ENCODE peak calls at places on chromosomes 11 and 22, in five cellular contexts. One of them, this sample, is unnamed.

GRCh38 chr11:18907391-18907790 is 31.8 kb downstream of the MRGPRX1 start:
- DNase-seq in breast epithelium: no peak
- DNase-seq in uterus: no peak
- DNase-seq in IMR-90: no peak
- DNase-seq in heart left ventricle: no peak
- DNase-seq in this sample: no peak

GRCh38 chr11:72523991-72524390 is 89.7 kb upstream of the CLPB start:
- DNase-seq in heart left ventricle: no peak
- DNase-seq in breast epithelium: no peak
- DNase-seq in IMR-90: no peak
- DNase-seq in uterus: no peak
- DNase-seq in this sample: no peak

GRCh38 chr11:88428959-88429358 is 91.4 kb upstream of the CTSC start:
- DNase-seq in heart left ventricle: no peak
- DNase-seq in uterus: no peak
- DNase-seq in IMR-90: no peak
- DNase-seq in breast epithelium: no peak
- DNase-seq in this sample: no peak

GRCh38 chr11:5737672-5738071 is 1.4 kb downstream of the OR56B1 start:
- DNase-seq in breast epithelium: no peak
- DNase-seq in IMR-90: no peak
- DNase-seq in uterus: no peak
- DNase-seq in heart left ventricle: no peak
- DNase-seq in this sample: no peak

GRCh38 chr11:72519220-72519881 is 85.0 kb upstream of the CLPB start:
- DNase-seq in uterus: no peak
- DNase-seq in IMR-90: peak; percentile 12
- DNase-seq in breast epithelium: no peak
- DNase-seq in heart left ventricle: no peak
- DNase-seq in this sample: no peak

GRCh38 chr11:88886796-88887195 is 179.0 kb downstream of the GRM5 start:
- DNase-seq in IMR-90: peak; percentile 46
- DNase-seq in uterus: no peak
- DNase-seq in heart left ventricle: no peak
- DNase-seq in breast epithelium: no peak
- DNase-seq in this sample: peak; percentile 63

GRCh38 chr22:37972527-37972926 is 11.8 kb downstream of the SOX10 start:
- DNase-seq in uterus: no peak
- DNase-seq in breast epithelium: no peak
- DNase-seq in IMR-90: no peak
- DNase-seq in heart left ventricle: no peak
- DNase-seq in this sample: peak; percentile 60

GRCh38 chr11:72985645-72986044 is 156.5 kb downstream of the FCHSD2 start:
- DNase-seq in breast epithelium: no peak
- DNase-seq in IMR-90: peak; percentile 11
- DNase-seq in heart left ventricle: no peak
- DNase-seq in uterus: no peak
- DNase-seq in this sample: no peak

GRCh38 chr11:120401506-120401905 is 65.3 kb downstream of the ARHGEF12 start:
- DNase-seq in IMR-90: no peak
- DNase-seq in uterus: no peak
- DNase-seq in breast epithelium: no peak
- DNase-seq in heart left ventricle: no peak
- DNase-seq in this sample: no peak

GRCh38 chr11:103528046-103528445 is 418.8 kb downstream of the DYNC2H1 start:
- DNase-seq in uterus: no peak
- DNase-seq in IMR-90: no peak
- DNase-seq in heart left ventricle: no peak
- DNase-seq in breast epithelium: no peak
- DNase-seq in this sample: no peak

GRCh38 chr11:91742155-91742554 is 482.5 kb upstream of the FAT3 start:
- DNase-seq in breast epithelium: no peak
- DNase-seq in IMR-90: no peak
- DNase-seq in uterus: no peak
- DNase-seq in heart left ventricle: no peak
- DNase-seq in this sample: no peak

GRCh38 chr22:35991168-35991567 is 37.5 kb downstream of the RBFOX2 start:
- DNase-seq in IMR-90: peak; percentile 88
- DNase-seq in breast epithelium: no peak
- DNase-seq in uterus: no peak
- DNase-seq in heart left ventricle: no peak
- DNase-seq in this sample: no peak

GRCh38 chr22:27466229-27466628 is 335.3 kb downstream of the MN1 start:
- DNase-seq in breast epithelium: no peak
- DNase-seq in heart left ventricle: no peak
- DNase-seq in IMR-90: no peak
- DNase-seq in uterus: no peak
- DNase-seq in this sample: no peak

GRCh38 chr11:33891714-33892327 is at the start of gene LMO2:
- DNase-seq in IMR-90: no peak
- DNase-seq in uterus: no peak
- DNase-seq in breast epithelium: no peak
- DNase-seq in heart left ventricle: no peak
- DNase-seq in this sample: no peak

GRCh38 chr11:44979536-44980399 is 29.1 kb upstream of the TP53I11 start:
- DNase-seq in heart left ventricle: peak; percentile 59
- DNase-seq in breast epithelium: peak; percentile 87
- DNase-seq in uterus: no peak
- DNase-seq in IMR-90: no peak
- DNase-seq in this sample: no peak

GRCh38 chr11:2300936-2301630 is 635 bp downstream of the C11orf21 start:
- DNase-seq in breast epithelium: peak; percentile 17
- DNase-seq in IMR-90: no peak
- DNase-seq in uterus: no peak
- DNase-seq in heart left ventricle: no peak
- DNase-seq in this sample: peak; percentile 10

GRCh38 chr11:3866836-3867208 is 11.4 kb downstream of the STIM1 start:
- DNase-seq in heart left ventricle: no peak
- DNase-seq in IMR-90: no peak
- DNase-seq in uterus: no peak
- DNase-seq in breast epithelium: no peak
- DNase-seq in this sample: no peak

GRCh38 chr11:129922674-129923073 is 27.3 kb upstream of the NFRKB start:
- DNase-seq in IMR-90: no peak
- DNase-seq in heart left ventricle: no peak
- DNase-seq in breast epithelium: no peak
- DNase-seq in uterus: no peak
- DNase-seq in this sample: no peak

GRCh38 chr11:100630898-100631297 is 56.2 kb upstream of the ARHGAP42 start:
- DNase-seq in uterus: no peak
- DNase-seq in heart left ventricle: no peak
- DNase-seq in IMR-90: peak; percentile 56
- DNase-seq in breast epithelium: no peak
- DNase-seq in this sample: no peak

GRCh38 chr11:86577663-86578636 is 94.5 kb downstream of the ME3 start:
- DNase-seq in uterus: peak; percentile 87
- DNase-seq in breast epithelium: peak; percentile 36
- DNase-seq in heart left ventricle: peak; percentile 72
- DNase-seq in IMR-90: peak; percentile 91
- DNase-seq in this sample: peak; percentile 79

GRCh38 chr11:117986981-117987495 is 844 bp downstream of the IL10RA start:
- DNase-seq in heart left ventricle: no peak
- DNase-seq in uterus: no peak
- DNase-seq in IMR-90: no peak
- DNase-seq in breast epithelium: no peak
- DNase-seq in this sample: no peak

GRCh38 chr11:1706634-1707400 is 9.8 kb downstream of the KRTAP5-6 start:
- DNase-seq in heart left ventricle: no peak
- DNase-seq in breast epithelium: no peak
- DNase-seq in IMR-90: no peak
- DNase-seq in uterus: no peak
- DNase-seq in this sample: no peak

GRCh38 chr22:23036684-23037428 is 33.5 kb upstream of the GNAZ start:
- DNase-seq in heart left ventricle: no peak
- DNase-seq in IMR-90: peak; percentile 41
- DNase-seq in uterus: no peak
- DNase-seq in breast epithelium: no peak
- DNase-seq in this sample: no peak

DNA sequence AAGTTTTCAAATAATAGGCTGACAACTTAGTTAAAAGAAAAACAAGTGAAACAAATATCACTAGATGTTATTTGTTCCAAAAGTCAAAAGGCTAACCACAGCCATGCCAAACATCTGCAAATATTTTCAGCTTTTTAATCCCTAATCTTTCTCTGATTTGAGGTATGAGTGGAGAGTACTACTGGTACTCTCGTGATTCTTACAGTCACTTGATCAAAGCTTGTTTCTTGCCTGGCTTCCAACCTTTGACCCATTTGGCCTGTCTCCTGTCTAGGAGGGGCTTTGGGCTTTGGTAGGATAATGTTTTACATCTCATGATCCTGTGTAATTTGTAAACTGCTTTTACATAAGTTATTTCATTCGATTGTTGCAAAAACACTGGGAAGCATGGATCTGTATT is 301.8 kb upstream of the SORL1-AS1 start:
- DNase-seq in breast epithelium: peak; percentile 41
- DNase-seq in IMR-90: peak; percentile 14
- DNase-seq in uterus: peak; percentile 39
- DNase-seq in heart left ventricle: no peak
- DNase-seq in this sample: peak; percentile 61
- H3K4me1 ChIP-seq in breast epithelium: no peaks in the 10 kb centered on the region
- H3K4me1 ChIP-seq in IMR-90: peaks cover 2% of the 10 kb centered on the region
- H3K4me1 ChIP-seq in uterus: no peaks in the 10 kb centered on the region
- H3K4me1 ChIP-seq in heart left ventricle: peaks cover 11% of the 10 kb centered on the region
- H3K4me1 ChIP-seq in this sample: no peaks in the 10 kb centered on the region

DNA sequence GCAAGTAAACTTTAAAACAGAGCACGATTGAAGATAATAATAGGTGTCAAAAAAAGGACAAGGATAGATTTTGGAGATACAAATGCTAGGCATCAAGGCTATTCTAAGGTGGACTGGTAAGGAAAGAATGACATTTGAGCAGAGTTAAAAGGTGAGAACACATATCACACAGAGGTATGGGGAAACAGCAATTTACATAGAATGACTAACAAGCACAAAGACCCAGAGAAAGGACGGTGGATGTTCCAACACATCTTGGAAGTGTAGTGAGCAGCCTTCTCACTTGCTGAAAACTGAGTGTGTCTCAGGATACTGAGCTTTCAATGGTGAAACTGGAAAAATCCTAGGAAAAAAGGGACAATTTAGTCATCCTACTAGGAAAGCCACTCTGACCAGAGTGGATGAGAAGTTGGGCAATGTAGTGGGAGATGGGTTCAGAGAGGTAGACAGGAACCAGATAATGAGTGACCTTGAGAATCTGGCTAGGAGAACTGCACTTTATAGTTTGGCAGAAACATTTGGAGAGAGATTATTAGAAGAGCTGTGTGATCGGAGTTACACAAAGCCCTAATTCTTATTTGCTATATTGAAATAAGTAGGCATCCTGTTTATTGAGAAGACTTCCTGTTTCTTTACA is 706.0 kb downstream of the KCNA4 start:
- DNase-seq in uterus: no peak
- DNase-seq in IMR-90: peak; percentile 49
- DNase-seq in heart left ventricle: no peak
- DNase-seq in breast epithelium: no peak
- DNase-seq in this sample: no peak
- TF ChIP-seq POLR2A in uterus: no peak
- TF ChIP-seq POLR2A in IMR-90: no peak
- TF ChIP-seq POLR2A in heart left ventricle: no peak
- TF ChIP-seq POLR2A in breast epithelium: no peak
- TF ChIP-seq POLR2A in this sample: no peak

GRCh38 chr11:65569973-65570918 is at the start of gene ZNRD2:
- DNase-seq in heart left ventricle: peak; percentile 98
- DNase-seq in uterus: peak; percentile 98
- DNase-seq in breast epithelium: peak; percentile 98
- DNase-seq in IMR-90: peak; percentile 99
- DNase-seq in this sample: peak; percentile 99

GRCh38 chr11:65572356-65573043 is at the start of gene FAM89B:
- DNase-seq in heart left ventricle: peak; percentile 94
- DNase-seq in IMR-90: peak; percentile 77
- DNase-seq in breast epithelium: peak; percentile 89
- DNase-seq in uterus: peak; percentile 94
- DNase-seq in this sample: peak; percentile 95

GRCh38 chr11:65569164-65569972 is 909 bp upstream of the ZNRD2 start:
- DNase-seq in IMR-90: no peak
- DNase-seq in breast epithelium: no peak
- DNase-seq in heart left ventricle: no peak
- DNase-seq in uterus: no peak
- DNase-seq in this sample: no peak

GRCh38 chr11:65571940-65572339 is 398 bp upstream of the FAM89B start:
- DNase-seq in uterus: no peak
- DNase-seq in IMR-90: peak; percentile 44
- DNase-seq in heart left ventricle: no peak
- DNase-seq in breast epithelium: no peak
- DNase-seq in this sample: no peak

DNA sequence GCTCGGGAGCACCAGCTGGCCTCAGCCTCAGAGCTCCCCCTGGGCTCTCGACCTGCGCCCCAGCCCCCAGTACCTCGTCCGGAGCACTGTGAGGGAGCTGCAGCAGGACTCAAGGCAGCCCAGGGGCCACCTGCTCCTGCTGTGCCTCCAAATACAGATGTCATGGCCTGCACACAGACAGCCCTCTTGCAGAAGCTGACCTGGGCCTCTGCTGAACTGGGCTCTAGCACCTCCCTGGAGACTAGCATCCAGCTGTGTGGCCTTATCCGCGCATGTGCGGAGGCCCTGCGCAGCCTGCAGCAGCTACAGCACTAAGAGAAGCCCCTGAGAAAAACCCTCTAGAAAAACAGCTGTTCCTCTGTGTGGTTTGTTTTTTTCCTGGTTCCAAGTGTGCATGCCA is 918 bp upstream of the FAM89B start:
- DNase-seq in uterus: no peak
- DNase-seq in heart left ventricle: peak; percentile 10
- DNase-seq in IMR-90: no peak
- DNase-seq in breast epithelium: no peak
- DNase-seq in this sample: no peak
- H3K4me1 ChIP-seq in uterus: peaks cover 37% of the 10 kb centered on the region
- H3K4me1 ChIP-seq in heart left ventricle: peaks cover 63% of the 10 kb centered on the region
- H3K4me1 ChIP-seq in IMR-90: peaks cover 24% of the 10 kb centered on the region
- H3K4me1 ChIP-seq in breast epithelium: peaks cover 37% of the 10 kb centered on the region
- H3K4me1 ChIP-seq in this sample: peaks cover 46% of the 10 kb centered on the region

GRCh38 chr22:25747245-25747944 is 5.4 kb downstream of the MYO18B start:
- DNase-seq in heart left ventricle: no peak
- DNase-seq in IMR-90: peak; percentile 88
- DNase-seq in uterus: peak; percentile 26
- DNase-seq in breast epithelium: no peak
- DNase-seq in this sample: no peak
- TF ChIP-seq POLR2A in heart left ventricle: peak; percentile 13
- TF ChIP-seq POLR2A in IMR-90: no peak
- TF ChIP-seq POLR2A in uterus: no peak
- TF ChIP-seq POLR2A in breast epithelium: no peak
- TF ChIP-seq POLR2A in this sample: no peak

DNA sequence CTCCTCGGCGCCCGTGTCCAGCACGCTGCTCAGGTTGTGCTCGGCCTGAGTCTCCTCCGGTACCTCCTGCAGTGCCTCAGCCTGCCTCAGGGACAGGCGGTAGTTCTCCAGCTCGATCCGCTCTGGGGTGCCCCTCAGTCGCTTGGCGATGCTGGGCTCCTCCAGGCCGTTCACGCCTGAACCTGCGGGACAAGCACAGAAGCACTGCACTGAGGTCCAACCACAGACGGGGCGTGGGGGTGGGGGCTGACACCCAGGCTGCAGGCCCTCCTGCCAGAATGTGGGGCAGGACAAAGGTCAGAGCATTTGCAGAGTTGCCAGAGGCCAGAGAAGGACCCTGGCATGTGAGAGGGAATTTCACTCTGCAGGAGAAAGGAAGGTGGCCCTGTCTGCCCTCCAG is 67.6 kb upstream of the BID start:
- DNase-seq in uterus: no peak
- DNase-seq in heart left ventricle: no peak
- DNase-seq in IMR-90: no peak
- DNase-seq in breast epithelium: no peak
- DNase-seq in this sample: no peak
- H3K4me1 ChIP-seq in uterus: peaks cover 1% of the 10 kb centered on the region
- H3K4me1 ChIP-seq in heart left ventricle: peaks cover 50% of the 10 kb centered on the region
- H3K4me1 ChIP-seq in IMR-90: no peaks in the 10 kb centered on the region
- H3K4me1 ChIP-seq in breast epithelium: peaks cover 6% of the 10 kb centered on the region
- H3K4me1 ChIP-seq in this sample: peaks cover 13% of the 10 kb centered on the region